ENCODE peak calls at places on chromosomes 3 and 15, in six cellular contexts. Y is fibroblast of mammary gland, U is psoas muscle, X is GM23338, H is cardiac fibroblast, J is astrocyte of the cerebellum. V is an unnamed sample.

GRCh38 chr3:18344306-18345014 is 80.7 kb downstream of the SATB1 start:
- DNase-seq in U (no peak), X (peak), H (no peak), J (no peak), Y (no peak), V (no peak)

GRCh38 chr3:33426630-33427341 is 13.4 kb downstream of the UBP1 start:
- DNase-seq in J (no peak), U (no peak), Y (no peak), H (no peak), X (no peak), V (no peak)

GRCh38 chr15:81097116-81097892 is 36.8 kb upstream of the CFAP161 start:
- DNase-seq in J (no peak), Y (no peak), X (no peak), U (no peak), H (no peak), V (no peak)

GRCh38 chr15:44265757-44266156 is 22.8 kb upstream of the GOLM2 start:
- DNase-seq in X (no peak), Y (peak), J (no peak), U (no peak), H (no peak), V (no peak)

GRCh38 chr3:157527471-157527881 is 24.3 kb upstream of the VEPH1 start:
- DNase-seq in X (no peak), Y (peak), H (peak), J (no peak), U (no peak), V (no peak)

GRCh38 chr15:80780416-80781221 is 1.4 kb downstream of the CEMIP start:
- DNase-seq in Y (peak), H (peak), J (no peak), X (peak), U (peak), V (no peak)

GRCh38 chr15:65194826-65195541 is 9.8 kb upstream of the CLPX start:
- DNase-seq in H (no peak), X (peak), J (no peak), Y (peak), U (no peak), V (no peak)

GRCh38 chr3:67357610-67358458 is 296.6 kb downstream of the SUCLG2 start:
- DNase-seq in H (peak), Y (peak), J (no peak), U (no peak), X (peak), V (peak)

GRCh38 chr3:18652781-18653180 is 227.6 kb upstream of the SATB1 start:
- DNase-seq in H (no peak), X (no peak), U (no peak), Y (no peak), J (no peak), V (no peak)

GRCh38 chr3:159832024-159832423 is 156.6 kb upstream of the IL12A start:
- DNase-seq in Y (no peak), H (no peak), U (no peak), J (no peak), X (no peak), V (no peak)

GRCh38 chr3:24548278-24548677 is 53.6 kb upstream of the THRB start:
- DNase-seq in U (no peak), H (no peak), Y (peak), X (no peak), J (no peak), V (peak)

GRCh38 chr15:32856753-32857152 is 138.9 kb downstream of the GREM1 start:
- DNase-seq in Y (no peak), H (peak), J (peak), U (no peak), X (no peak), V (no peak)

GRCh38 chr3:101813817-101814440 is 34.9 kb downstream of the NXPE3 start:
- DNase-seq in Y (peak), J (peak), U (no peak), X (peak), H (peak), V (peak)

GRCh38 chr3:50617096-50617791 is at the start of gene MAPKAPK3:
- DNase-seq in Y (no peak), H (peak), J (no peak), U (peak), X (no peak), V (no peak)

GRCh38 chr15:79682851-79683288 is 213.9 kb downstream of the MTHFS start:
- DNase-seq in H (peak), Y (peak), U (no peak), J (no peak), X (no peak), V (peak)

GRCh38 chr15:60000824-60001641 is 3.1 kb upstream of the FOXB1 start:
- DNase-seq in Y (no peak), H (no peak), J (no peak), X (peak), U (no peak), V (no peak)

GRCh38 chr3:55511895-55512585 is 24.9 kb upstream of the WNT5A start:
- DNase-seq in X (no peak), J (peak), Y (peak), U (no peak), H (peak), V (peak)

GRCh38 chr3:44492496-44492895 is 15.0 kb upstream of the ZNF445 start:
- DNase-seq in Y (no peak), X (no peak), J (no peak), U (no peak), H (no peak), V (no peak)

GRCh38 chr3:127694467-127695215 is 21.9 kb downstream of the ABTB1 start:
- DNase-seq in J (no peak), U (peak), H (no peak), X (peak), Y (no peak), V (peak)

GRCh38 chr3:101466465-101467309 is 46.3 kb downstream of the SENP7 start:
- DNase-seq in U (no peak), H (no peak), X (peak), Y (no peak), J (no peak), V (no peak)

GRCh38 chr15:70245932-70246622 is 148.4 kb upstream of the TLE3 start:
- DNase-seq in J (no peak), Y (peak), U (no peak), H (peak), X (no peak), V (peak)

GRCh38 chr15:76285241-76285825 is 25.9 kb downstream of the ETFA start:
- DNase-seq in H (peak), U (no peak), Y (peak), X (peak), J (no peak), V (peak)

GRCh38 chr15:101001796-101002195 is 82.6 kb downstream of the LRRK1 start:
- DNase-seq in Y (no peak), X (no peak), J (no peak), U (no peak), H (no peak), V (no peak)

GRCh38 chr15:45102226-45102625 is 11.7 kb downstream of the DUOX2 start:
- DNase-seq in U (no peak), X (no peak), Y (no peak), J (no peak), H (no peak), V (no peak)

GRCh38 chr15:25641762-25642161 is 202.9 kb upstream of the UBE3A start:
- DNase-seq in H (no peak), X (no peak), Y (no peak), U (no peak), J (no peak), V (no peak)

GRCh38 chr3:108806316-108806715 is 16.3 kb upstream of the TRAT1 start:
- DNase-seq in J (no peak), X (no peak), U (no peak), H (no peak), Y (no peak), V (no peak)

GRCh38 chr3:194313642-194314430 is 37.3 kb downstream of the CPN2 start:
- DNase-seq in X (peak), U (peak), J (no peak), Y (peak), H (peak), V (peak)

GRCh38 chr15:65006876-65007275 is 17.2 kb upstream of the SPG21 start:
- DNase-seq in H (no peak), Y (no peak), J (no peak), U (no peak), X (peak), V (no peak)

GRCh38 chr3:156987946-156988345 is 161.8 kb downstream of the LEKR1 start:
- DNase-seq in H (no peak), U (no peak), X (no peak), Y (no peak), J (no peak), V (no peak)

GRCh38 chr3:113914646-113915045 is 33.2 kb upstream of the ZDHHC23 start:
- DNase-seq in Y (peak), X (no peak), U (no peak), H (peak), J (no peak), V (peak)

GRCh38 chr3:27675287-27675686 is 46.8 kb downstream of the EOMES start:
- DNase-seq in X (no peak), Y (peak), U (no peak), H (peak), J (peak), V (peak)

GRCh38 chr15:64152507-64153387 is 1.2 kb downstream of the SNX22 start:
- DNase-seq in H (no peak), U (no peak), X (peak), Y (no peak), J (no peak), V (no peak)

GRCh38 chr3:170469151-170470062 is 50.7 kb downstream of the CLDN11 start:
- DNase-seq in X (no peak), U (no peak), J (no peak), H (no peak), Y (peak), V (peak)

GRCh38 chr3:51538115-51538458 is 432 bp upstream of the RAD54L2 start:
- DNase-seq in X (peak), U (no peak), Y (peak), J (no peak), H (no peak), V (no peak)

GRCh38 chr3:1600700-1601418 is 497.8 kb upstream of the CNTN4 start:
- DNase-seq in U (no peak), Y (no peak), J (no peak), H (no peak), X (no peak), V (no peak)

GRCh38 chr3:189123595-189124387 is 48.0 kb upstream of the TPRG1 start:
- DNase-seq in J (no peak), H (peak), U (peak), X (no peak), Y (no peak), V (no peak)

GRCh38 chr3:31725976-31726375 is 193.3 kb downstream of the STT3B start:
- DNase-seq in X (no peak), Y (no peak), U (no peak), J (no peak), H (no peak), V (no peak)

GRCh38 chr3:31724144-31724543 is 191.4 kb downstream of the STT3B start:
- DNase-seq in H (no peak), U (no peak), X (peak), J (no peak), Y (no peak), V (no peak)

GRCh38 chr3:31721709-31722108 is 189.0 kb downstream of the STT3B start:
- DNase-seq in X (no peak), H (no peak), J (no peak), Y (no peak), U (no peak), V (no peak)

GRCh38 chr3:31725568-31725967 is 192.8 kb downstream of the STT3B start:
- DNase-seq in U (no peak), H (no peak), J (no peak), Y (no peak), X (no peak), V (no peak)

GRCh38 chr3:31724681-31725080 is 192.0 kb downstream of the STT3B start:
- DNase-seq in J (no peak), Y (peak), X (peak), U (no peak), H (no peak), V (peak)
- TF ChIP-seq CTCF in J (peak), Y (peak), X (peak), U (no peak), H (peak), V (peak)

GRCh38 chr15:48373855-48374421 is 42.7 kb downstream of the DUT start:
- DNase-seq in J (no peak), Y (peak), U (peak), H (peak), X (no peak), V (peak)
- H3K4me3 ChIP-seq in J (no peak), Y (no peak), U (no peak), H (no peak), X (no peak), V (no peak)

GRCh38 chr15:40080847-40081246 is 27.8 kb downstream of the BMF start:
- DNase-seq in Y (no peak), X (no peak), H (no peak), J (no peak), U (no peak), V (no peak)

GRCh38 chr15:40080104-40080503 is 28.6 kb downstream of the BMF start:
- DNase-seq in H (no peak), Y (no peak), U (no peak), J (no peak), X (no peak), V (no peak)

GRCh38 chr15:40082195-40082868 is 26.3 kb downstream of the BMF start:
- DNase-seq in H (no peak), U (no peak), J (no peak), X (no peak), Y (no peak), V (no peak)

GRCh38 chr15:40081691-40082194 is 26.9 kb downstream of the BMF start:
- DNase-seq in Y (peak), H (peak), J (no peak), U (peak), X (peak), V (peak)

GRCh38 chr15:40079456-40079855 is 29.2 kb downstream of the BMF start:
- DNase-seq in Y (no peak), U (no peak), J (no peak), X (no peak), H (no peak), V (no peak)
- TF ChIP-seq CTCF in Y (no peak), U (no peak), J (no peak), X (no peak), H (no peak), V (no peak)

DNA sequence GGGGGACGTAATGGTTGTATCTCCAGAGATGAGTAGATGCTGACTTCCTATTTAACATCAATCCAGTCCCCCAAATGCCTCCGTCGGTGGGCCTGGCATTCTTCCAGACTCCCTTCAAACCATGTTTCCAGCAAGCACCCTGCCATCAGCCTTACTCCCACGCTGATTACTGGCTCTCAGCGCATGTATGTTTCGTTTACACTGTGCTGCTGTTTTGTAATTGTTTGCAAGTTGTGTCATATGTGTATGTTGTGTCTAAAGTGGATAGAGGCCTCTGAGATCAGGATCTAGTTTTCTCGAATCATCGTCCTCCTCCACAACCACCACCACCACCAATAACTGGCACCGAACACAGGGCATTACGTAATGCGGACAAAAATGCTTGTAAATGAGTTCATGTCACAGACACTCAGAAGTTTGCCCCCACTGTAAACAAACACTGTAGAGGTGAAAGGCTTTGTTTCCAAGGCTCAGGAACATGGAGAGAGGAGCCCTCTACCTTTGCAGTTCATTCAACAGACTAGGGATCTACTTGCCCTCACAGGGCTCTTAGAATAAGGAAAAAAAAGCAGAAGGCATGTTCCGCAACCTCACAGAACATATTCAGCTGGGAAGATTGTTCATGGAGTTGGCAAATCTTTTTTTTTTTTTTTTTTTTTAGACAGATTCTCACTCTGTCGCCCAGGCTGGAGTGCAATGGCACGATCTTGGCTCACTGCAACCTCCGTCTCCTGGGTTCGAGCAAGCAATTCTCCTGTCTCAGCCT is 46.1 kb upstream of the SEMA4B start:
- DNase-seq in Y (peak), J (peak), U (no peak), X (no peak), H (peak), V (peak)
- H3K4me3 ChIP-seq in Y (no peak), J (no peak), U (no peak), X (no peak), H (no peak), V (no peak)

GRCh38 chr3:104632521-104632920 is 734.2 kb upstream of the ALCAM start:
- DNase-seq in U (no peak), X (no peak), J (no peak), H (peak), Y (no peak), V (peak)

GRCh38 chr3:104632947-104633346 is 733.8 kb upstream of the ALCAM start:
- DNase-seq in Y (peak), J (no peak), U (no peak), X (no peak), H (no peak), V (no peak)

GRCh38 chr3:104631254-104631653 is 735.5 kb upstream of the ALCAM start:
- DNase-seq in Y (no peak), H (no peak), J (no peak), U (no peak), X (peak), V (no peak)

GRCh38 chr3:104635872-104636580 is 730.7 kb upstream of the ALCAM start:
- DNase-seq in Y (peak), U (no peak), X (peak), H (no peak), J (no peak), V (peak)
- TF ChIP-seq CTCF in Y (peak), U (no peak), X (peak), H (peak), J (no peak), V (peak)

DNA sequence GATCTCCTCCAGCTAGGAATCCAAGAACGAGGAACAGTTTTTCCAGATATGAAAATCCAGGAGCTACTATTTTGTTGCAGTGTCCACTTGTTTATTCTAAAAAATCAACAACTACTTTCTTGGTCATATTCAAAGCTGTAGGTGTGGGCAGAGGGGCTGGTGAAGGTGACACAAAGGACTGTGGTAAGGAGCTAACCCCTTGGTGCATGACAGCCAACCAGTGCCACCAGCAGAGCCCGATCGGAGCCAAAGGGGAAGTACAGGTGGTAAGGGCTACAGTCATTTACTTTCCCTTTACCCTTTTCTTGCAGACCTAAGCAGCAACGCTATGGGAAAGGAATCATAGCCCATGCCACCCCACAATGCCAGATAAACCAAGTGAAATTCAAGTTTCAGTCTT is 30.7 kb downstream of the PLA1A start:
- DNase-seq in U (no peak), J (no peak), X (no peak), Y (no peak), H (no peak), V (no peak)
- H3K4me3 ChIP-seq in U (no peak), J (no peak), X (no peak), Y (no peak), H (no peak), V (no peak)

V was measured in foreskin fibroblast.